ENCODE peak calls at places on chromosomes 2 and 18, in nine cellular contexts. One of them, this sample, is unnamed. For H3K4me1, the result is how much of the 10 kb centered on the place peaks cover.

GRCh38 chr2:3097804-3098203 is 279.8 kb downstream of the EIPR1 start:
- DNase-seq in left lung: no peak
- DNase-seq in CD4-positive, CD25-positive, alpha-beta regulatory T cell: no peak
- DNase-seq in neuronal stem cell: no peak
- DNase-seq in right cardiac atrium: no peak
- DNase-seq in GM23248: no peak
- DNase-seq in endothelial cell of umbilical vein: no peak
- DNase-seq in endodermal cell: no peak
- DNase-seq in SJSA1: no peak
- DNase-seq in this sample: no peak

GRCh38 chr2:227285741-227286140 is 39.3 kb upstream of the MFF start:
- DNase-seq in CD4-positive, CD25-positive, alpha-beta regulatory T cell: no peak
- DNase-seq in neuronal stem cell: no peak
- DNase-seq in endothelial cell of umbilical vein: no peak
- DNase-seq in right cardiac atrium: no peak
- DNase-seq in left lung: no peak
- DNase-seq in SJSA1: no peak
- DNase-seq in GM23248: no peak
- DNase-seq in endodermal cell: no peak
- DNase-seq in this sample: no peak

GRCh38 chr2:177678939-177679338 is 286.4 kb downstream of the AGPS start:
- DNase-seq in neuronal stem cell: no peak
- DNase-seq in left lung: no peak
- DNase-seq in right cardiac atrium: no peak
- DNase-seq in SJSA1: no peak
- DNase-seq in CD4-positive, CD25-positive, alpha-beta regulatory T cell: no peak
- DNase-seq in endodermal cell: no peak
- DNase-seq in GM23248: no peak
- DNase-seq in endothelial cell of umbilical vein: no peak
- DNase-seq in this sample: no peak

GRCh38 chr2:230068658-230069080 is at the start of gene SLC16A14:
- DNase-seq in SJSA1: peak
- DNase-seq in GM23248: peak
- DNase-seq in neuronal stem cell: peak
- DNase-seq in endothelial cell of umbilical vein: peak
- DNase-seq in CD4-positive, CD25-positive, alpha-beta regulatory T cell: peak
- DNase-seq in right cardiac atrium: no peak
- DNase-seq in left lung: no peak
- DNase-seq in endodermal cell: no peak
- DNase-seq in this sample: peak

GRCh38 chr2:64988420-64989125 is 626 bp upstream of the SLC1A4 start:
- DNase-seq in endodermal cell: peak
- DNase-seq in right cardiac atrium: peak
- DNase-seq in left lung: peak
- DNase-seq in endothelial cell of umbilical vein: peak
- DNase-seq in GM23248: peak
- DNase-seq in SJSA1: peak
- DNase-seq in neuronal stem cell: peak
- DNase-seq in CD4-positive, CD25-positive, alpha-beta regulatory T cell: peak
- DNase-seq in this sample: no peak

GRCh38 chr2:232228332-232228731 is 150.2 kb upstream of the ALPP start:
- DNase-seq in GM23248: no peak
- DNase-seq in endothelial cell of umbilical vein: no peak
- DNase-seq in right cardiac atrium: no peak
- DNase-seq in left lung: no peak
- DNase-seq in SJSA1: no peak
- DNase-seq in endodermal cell: no peak
- DNase-seq in CD4-positive, CD25-positive, alpha-beta regulatory T cell: no peak
- DNase-seq in neuronal stem cell: no peak
- DNase-seq in this sample: no peak

GRCh38 chr18:24321071-24321470 is 76.6 kb downstream of the OSBPL1A start:
- DNase-seq in GM23248: peak
- DNase-seq in CD4-positive, CD25-positive, alpha-beta regulatory T cell: no peak
- DNase-seq in neuronal stem cell: no peak
- DNase-seq in SJSA1: no peak
- DNase-seq in left lung: no peak
- DNase-seq in endodermal cell: no peak
- DNase-seq in right cardiac atrium: no peak
- DNase-seq in endothelial cell of umbilical vein: no peak
- DNase-seq in this sample: no peak

GRCh38 chr2:237322564-237322963 is 91.4 kb downstream of the COL6A3 start:
- DNase-seq in CD4-positive, CD25-positive, alpha-beta regulatory T cell: peak
- DNase-seq in GM23248: peak
- DNase-seq in endothelial cell of umbilical vein: no peak
- DNase-seq in right cardiac atrium: no peak
- DNase-seq in neuronal stem cell: no peak
- DNase-seq in endodermal cell: peak
- DNase-seq in SJSA1: no peak
- DNase-seq in left lung: no peak
- DNase-seq in this sample: no peak

GRCh38 chr2:30180230-30180629 is 33.4 kb downstream of the YPEL5 start:
- DNase-seq in left lung: no peak
- DNase-seq in endothelial cell of umbilical vein: no peak
- DNase-seq in neuronal stem cell: no peak
- DNase-seq in SJSA1: no peak
- DNase-seq in endodermal cell: no peak
- DNase-seq in CD4-positive, CD25-positive, alpha-beta regulatory T cell: no peak
- DNase-seq in right cardiac atrium: peak
- DNase-seq in GM23248: no peak
- DNase-seq in this sample: no peak

GRCh38 chr2:65228249-65228750 is 669 bp downstream of the ACTR2 start:
- DNase-seq in right cardiac atrium: peak
- DNase-seq in CD4-positive, CD25-positive, alpha-beta regulatory T cell: peak
- DNase-seq in endodermal cell: no peak
- DNase-seq in SJSA1: peak
- DNase-seq in endothelial cell of umbilical vein: peak
- DNase-seq in left lung: no peak
- DNase-seq in GM23248: peak
- DNase-seq in neuronal stem cell: no peak
- DNase-seq in this sample: no peak

GRCh38 chr18:63292844-63293683 is 26.5 kb downstream of the BCL2 start:
- DNase-seq in right cardiac atrium: peak
- DNase-seq in GM23248: no peak
- DNase-seq in endodermal cell: no peak
- DNase-seq in CD4-positive, CD25-positive, alpha-beta regulatory T cell: peak
- DNase-seq in endothelial cell of umbilical vein: no peak
- DNase-seq in neuronal stem cell: no peak
- DNase-seq in SJSA1: no peak
- DNase-seq in left lung: no peak
- DNase-seq in this sample: no peak

GRCh38 chr2:48714240-48714639 is 41.3 kb downstream of the LHCGR start:
- DNase-seq in right cardiac atrium: no peak
- DNase-seq in CD4-positive, CD25-positive, alpha-beta regulatory T cell: no peak
- DNase-seq in endodermal cell: no peak
- DNase-seq in SJSA1: no peak
- DNase-seq in neuronal stem cell: no peak
- DNase-seq in endothelial cell of umbilical vein: no peak
- DNase-seq in left lung: no peak
- DNase-seq in GM23248: peak
- DNase-seq in this sample: no peak

GRCh38 chr18:13446024-13446423 is 227.5 kb downstream of the LDLRAD4 start:
- DNase-seq in neuronal stem cell: no peak
- DNase-seq in endothelial cell of umbilical vein: no peak
- DNase-seq in endodermal cell: no peak
- DNase-seq in SJSA1: no peak
- DNase-seq in right cardiac atrium: peak
- DNase-seq in GM23248: no peak
- DNase-seq in CD4-positive, CD25-positive, alpha-beta regulatory T cell: no peak
- DNase-seq in left lung: no peak
- DNase-seq in this sample: no peak

GRCh38 chr18:22300665-22301636 is 116.8 kb downstream of the CTAGE1 start:
- DNase-seq in neuronal stem cell: no peak
- DNase-seq in right cardiac atrium: peak
- DNase-seq in GM23248: peak
- DNase-seq in endothelial cell of umbilical vein: peak
- DNase-seq in SJSA1: peak
- DNase-seq in endodermal cell: no peak
- DNase-seq in left lung: no peak
- DNase-seq in CD4-positive, CD25-positive, alpha-beta regulatory T cell: no peak
- DNase-seq in this sample: no peak

GRCh38 chr2:111111101-111111755 is 9.5 kb upstream of the BCL2L11 start:
- DNase-seq in CD4-positive, CD25-positive, alpha-beta regulatory T cell: no peak
- DNase-seq in endodermal cell: no peak
- DNase-seq in neuronal stem cell: no peak
- DNase-seq in left lung: no peak
- DNase-seq in SJSA1: no peak
- DNase-seq in right cardiac atrium: no peak
- DNase-seq in endothelial cell of umbilical vein: no peak
- DNase-seq in GM23248: no peak
- DNase-seq in this sample: no peak

GRCh38 chr2:42800981-42801380 is 8.6 kb upstream of the HAAO start:
- DNase-seq in neuronal stem cell: no peak
- DNase-seq in CD4-positive, CD25-positive, alpha-beta regulatory T cell: no peak
- DNase-seq in endothelial cell of umbilical vein: no peak
- DNase-seq in left lung: no peak
- DNase-seq in endodermal cell: no peak
- DNase-seq in GM23248: no peak
- DNase-seq in right cardiac atrium: peak
- DNase-seq in SJSA1: no peak
- DNase-seq in this sample: no peak

GRCh38 chr2:55026202-55026601 is 24.0 kb downstream of the RTN4 start:
- DNase-seq in left lung: no peak
- DNase-seq in endothelial cell of umbilical vein: peak
- DNase-seq in SJSA1: no peak
- DNase-seq in endodermal cell: no peak
- DNase-seq in neuronal stem cell: no peak
- DNase-seq in right cardiac atrium: no peak
- DNase-seq in CD4-positive, CD25-positive, alpha-beta regulatory T cell: peak
- DNase-seq in GM23248: peak
- DNase-seq in this sample: no peak

GRCh38 chr2:122114421-122114820 is 359.0 kb downstream of the TSN start:
- DNase-seq in endothelial cell of umbilical vein: no peak
- DNase-seq in neuronal stem cell: no peak
- DNase-seq in SJSA1: no peak
- DNase-seq in endodermal cell: no peak
- DNase-seq in right cardiac atrium: no peak
- DNase-seq in GM23248: no peak
- DNase-seq in CD4-positive, CD25-positive, alpha-beta regulatory T cell: no peak
- DNase-seq in left lung: no peak
- DNase-seq in this sample: no peak

GRCh38 chr2:63052411-63053234 is 2.0 kb downstream of the OTX1 start:
- DNase-seq in left lung: no peak
- DNase-seq in neuronal stem cell: no peak
- DNase-seq in GM23248: no peak
- DNase-seq in SJSA1: no peak
- DNase-seq in CD4-positive, CD25-positive, alpha-beta regulatory T cell: no peak
- DNase-seq in right cardiac atrium: no peak
- DNase-seq in endodermal cell: peak
- DNase-seq in endothelial cell of umbilical vein: no peak
- DNase-seq in this sample: no peak
- H3K4me1 ChIP-seq in left lung: half or more
- H3K4me1 ChIP-seq in neuronal stem cell: under half
- H3K4me1 ChIP-seq in GM23248: under half
- H3K4me1 ChIP-seq in SJSA1: under half
- H3K4me1 ChIP-seq in CD4-positive, CD25-positive, alpha-beta regulatory T cell: half or more
- H3K4me1 ChIP-seq in right cardiac atrium: under half
- H3K4me1 ChIP-seq in endodermal cell: under half
- H3K4me1 ChIP-seq in endothelial cell of umbilical vein: under half
- H3K4me1 ChIP-seq in this sample: under half

GRCh38 chr2:226123307-226123706 is 676.3 kb downstream of the IRS1 start:
- DNase-seq in GM23248: peak
- DNase-seq in endothelial cell of umbilical vein: no peak
- DNase-seq in endodermal cell: no peak
- DNase-seq in CD4-positive, CD25-positive, alpha-beta regulatory T cell: no peak
- DNase-seq in neuronal stem cell: no peak
- DNase-seq in right cardiac atrium: no peak
- DNase-seq in left lung: no peak
- DNase-seq in SJSA1: no peak
- DNase-seq in this sample: no peak
- H3K4me1 ChIP-seq in GM23248: under half
- H3K4me1 ChIP-seq in endothelial cell of umbilical vein: under half
- H3K4me1 ChIP-seq in endodermal cell: under half
- H3K4me1 ChIP-seq in CD4-positive, CD25-positive, alpha-beta regulatory T cell: under half
- H3K4me1 ChIP-seq in neuronal stem cell: under half
- H3K4me1 ChIP-seq in right cardiac atrium: under half
- H3K4me1 ChIP-seq in left lung: half or more
- H3K4me1 ChIP-seq in SJSA1: under half
- H3K4me1 ChIP-seq in this sample: under half

GRCh38 chr2:209872675-209873074 is 101.0 kb downstream of the UNC80 start:
- DNase-seq in GM23248: no peak
- DNase-seq in right cardiac atrium: peak
- DNase-seq in endothelial cell of umbilical vein: no peak
- DNase-seq in CD4-positive, CD25-positive, alpha-beta regulatory T cell: no peak
- DNase-seq in neuronal stem cell: peak
- DNase-seq in endodermal cell: peak
- DNase-seq in left lung: no peak
- DNase-seq in SJSA1: peak
- DNase-seq in this sample: peak
- H3K4me1 ChIP-seq in GM23248: under half
- H3K4me1 ChIP-seq in right cardiac atrium: under half
- H3K4me1 ChIP-seq in endothelial cell of umbilical vein: under half
- H3K4me1 ChIP-seq in CD4-positive, CD25-positive, alpha-beta regulatory T cell: under half
- H3K4me1 ChIP-seq in neuronal stem cell: under half
- H3K4me1 ChIP-seq in endodermal cell: under half
- H3K4me1 ChIP-seq in left lung: under half
- H3K4me1 ChIP-seq in SJSA1: under half
- H3K4me1 ChIP-seq in this sample: under half

GRCh38 chr2:62467475-62468321 is 38.3 kb downstream of the TMEM17 start:
- DNase-seq in endothelial cell of umbilical vein: no peak
- DNase-seq in CD4-positive, CD25-positive, alpha-beta regulatory T cell: no peak
- DNase-seq in right cardiac atrium: peak
- DNase-seq in GM23248: peak
- DNase-seq in left lung: peak
- DNase-seq in SJSA1: peak
- DNase-seq in neuronal stem cell: no peak
- DNase-seq in endodermal cell: no peak
- DNase-seq in this sample: no peak

GRCh38 chr2:62471404-62471803 is 34.6 kb downstream of the TMEM17 start:
- DNase-seq in GM23248: no peak
- DNase-seq in neuronal stem cell: no peak
- DNase-seq in left lung: no peak
- DNase-seq in right cardiac atrium: no peak
- DNase-seq in endothelial cell of umbilical vein: no peak
- DNase-seq in endodermal cell: no peak
- DNase-seq in CD4-positive, CD25-positive, alpha-beta regulatory T cell: no peak
- DNase-seq in SJSA1: no peak
- DNase-seq in this sample: no peak

GRCh38 chr2:62469558-62469957 is 36.4 kb downstream of the TMEM17 start:
- DNase-seq in SJSA1: no peak
- DNase-seq in endothelial cell of umbilical vein: no peak
- DNase-seq in right cardiac atrium: no peak
- DNase-seq in endodermal cell: no peak
- DNase-seq in CD4-positive, CD25-positive, alpha-beta regulatory T cell: no peak
- DNase-seq in GM23248: no peak
- DNase-seq in neuronal stem cell: no peak
- DNase-seq in left lung: no peak
- DNase-seq in this sample: no peak

GRCh38 chr2:62467100-62467474 is 38.9 kb downstream of the TMEM17 start:
- DNase-seq in endodermal cell: no peak
- DNase-seq in left lung: no peak
- DNase-seq in GM23248: no peak
- DNase-seq in CD4-positive, CD25-positive, alpha-beta regulatory T cell: no peak
- DNase-seq in right cardiac atrium: no peak
- DNase-seq in SJSA1: no peak
- DNase-seq in endothelial cell of umbilical vein: no peak
- DNase-seq in neuronal stem cell: no peak
- DNase-seq in this sample: no peak

DNA sequence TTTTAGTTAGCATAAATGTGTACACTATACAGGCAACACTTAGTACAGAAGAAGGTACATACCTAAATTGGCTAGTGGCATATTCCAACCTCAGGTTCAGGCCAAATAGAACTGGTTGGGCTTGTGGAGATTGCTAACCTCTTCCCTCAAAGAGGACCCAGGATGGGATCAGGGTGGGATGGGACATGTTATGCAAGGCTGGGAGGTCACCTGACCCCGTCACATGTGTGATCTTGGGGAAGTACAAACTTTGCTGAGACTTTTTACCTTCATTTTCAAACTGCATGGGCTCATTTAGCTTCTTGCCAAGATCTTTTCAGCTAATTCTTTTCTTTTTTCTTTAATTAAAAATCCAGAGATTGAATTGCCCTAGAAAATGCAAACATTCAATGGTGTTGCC is 36.9 kb downstream of the TMEM17 start:
- DNase-seq in left lung: no peak
- DNase-seq in neuronal stem cell: no peak
- DNase-seq in right cardiac atrium: no peak
- DNase-seq in SJSA1: no peak
- DNase-seq in endodermal cell: no peak
- DNase-seq in endothelial cell of umbilical vein: no peak
- DNase-seq in GM23248: no peak
- DNase-seq in CD4-positive, CD25-positive, alpha-beta regulatory T cell: no peak
- DNase-seq in this sample: no peak
- H3K4me1 ChIP-seq in left lung: under half
- H3K4me1 ChIP-seq in neuronal stem cell: under half
- H3K4me1 ChIP-seq in right cardiac atrium: under half
- H3K4me1 ChIP-seq in SJSA1: under half
- H3K4me1 ChIP-seq in endodermal cell: under half
- H3K4me1 ChIP-seq in endothelial cell of umbilical vein: under half
- H3K4me1 ChIP-seq in GM23248: under half
- H3K4me1 ChIP-seq in CD4-positive, CD25-positive, alpha-beta regulatory T cell: under half
- H3K4me1 ChIP-seq in this sample: under half

This sample was measured in iPS DF 6.9.